ENCODE peak calls at places on chromosome 2, in seven cellular contexts. R is left lung, H is aorta, S is A549, I is heart right ventricle, Q is pancreas, Z is gastrocnemius medialis. O is an unnamed sample.
A peak's percentile ranks its signal among the peaks of the same experiment; 100 is the strongest.

GRCh38 chr2:38268691-38269309 is 108.3 kb downstream of the ATL2 start:
- ATAC-seq in Z (no peak), S (no peak), I (no peak), R (no peak), Q (no peak), H (no peak), O (no peak)

GRCh38 chr2:157784823-157785175 is 91.3 kb downstream of the ACVR1 start:
- ATAC-seq in S (peak; percentile 61), H (no peak), Q (peak; percentile 11), R (peak; percentile 46), Z (no peak), I (no peak), O (no peak)

GRCh38 chr2:6808426-6808825 is 57.3 kb downstream of the CMPK2 start:
- ATAC-seq in Z (no peak), S (no peak), I (no peak), Q (no peak), R (no peak), H (no peak), O (no peak)

GRCh38 chr2:198692907-198693510 is 764.7 kb downstream of the SATB2 start:
- ATAC-seq in Z (no peak), Q (no peak), H (no peak), R (no peak), I (no peak), S (no peak), O (no peak)

GRCh38 chr2:239991689-239992314 is 33.3 kb downstream of the NDUFA10 start:
- ATAC-seq in H (no peak), R (peak; percentile 85), S (no peak), Q (peak; percentile 78), Z (peak; percentile 39), I (peak; percentile 53), O (peak; percentile 72)

GRCh38 chr2:203534486-203535077 is 519 bp downstream of the RAPH1 start:
- ATAC-seq in H (peak; percentile 57), I (peak; percentile 48), R (peak; percentile 35), S (no peak), Q (no peak), Z (peak; percentile 35), O (no peak)

GRCh38 chr2:88837511-88838160 is 146.2 kb downstream of the RPIA start:
- ATAC-seq in R (no peak), Z (no peak), S (no peak), I (no peak), Q (no peak), H (no peak), O (no peak)

GRCh38 chr2:12044857-12045256 is 298.4 kb downstream of the LPIN1 start:
- ATAC-seq in I (no peak), Z (no peak), H (no peak), R (no peak), Q (no peak), S (no peak), O (no peak)

GRCh38 chr2:82992948-82993347 is 1466.1 kb downstream of the SUCLG1 start:
- ATAC-seq in H (no peak), Q (no peak), I (no peak), R (no peak), S (no peak), Z (no peak), O (no peak)

GRCh38 chr2:231546014-231546413 is 15.8 kb upstream of the NMUR1 start:
- ATAC-seq in H (no peak), I (no peak), R (no peak), S (peak; percentile 32), Q (no peak), Z (no peak), O (no peak)

GRCh38 chr2:216765810-216766259 is 70.5 kb upstream of the IGFBP5 start:
- ATAC-seq in I (peak; percentile 84), S (no peak), H (no peak), Q (peak; percentile 64), Z (peak; percentile 31), R (peak; percentile 31), O (peak; percentile 42)

GRCh38 chr2:27298391-27299080 is 9.7 kb downstream of the UCN start:
- ATAC-seq in I (peak; percentile 12), S (peak; percentile 46), Z (peak; percentile 17), H (no peak), Q (no peak), R (peak; percentile 56), O (no peak)

GRCh38 chr2:190649798-190650390 is 1.0 kb downstream of the NAB1 start:
- ATAC-seq in Q (peak; percentile 4), I (no peak), S (no peak), Z (no peak), R (peak; percentile 15), H (no peak), O (no peak)

GRCh38 chr2:23452853-23453420 is 68.0 kb downstream of the KLHL29 start:
- ATAC-seq in Q (no peak), R (peak; percentile 23), Z (no peak), H (no peak), I (no peak), S (no peak), O (peak; percentile 59)

GRCh38 chr2:101355561-101356130 is 31.7 kb downstream of the CREG2 start:
- ATAC-seq in I (no peak), R (no peak), Q (no peak), H (no peak), Z (no peak), S (no peak), O (no peak)

GRCh38 chr2:17839959-17840358 is 23.7 kb downstream of the MSGN1 start:
- ATAC-seq in S (no peak), Q (no peak), I (peak; percentile 93), Z (no peak), H (no peak), R (no peak), O (no peak)

GRCh38 chr2:67645280-67646255 is 248.4 kb downstream of the ETAA1 start:
- ATAC-seq in H (no peak), Z (no peak), S (no peak), R (no peak), Q (no peak), I (no peak), O (no peak)

DNA sequence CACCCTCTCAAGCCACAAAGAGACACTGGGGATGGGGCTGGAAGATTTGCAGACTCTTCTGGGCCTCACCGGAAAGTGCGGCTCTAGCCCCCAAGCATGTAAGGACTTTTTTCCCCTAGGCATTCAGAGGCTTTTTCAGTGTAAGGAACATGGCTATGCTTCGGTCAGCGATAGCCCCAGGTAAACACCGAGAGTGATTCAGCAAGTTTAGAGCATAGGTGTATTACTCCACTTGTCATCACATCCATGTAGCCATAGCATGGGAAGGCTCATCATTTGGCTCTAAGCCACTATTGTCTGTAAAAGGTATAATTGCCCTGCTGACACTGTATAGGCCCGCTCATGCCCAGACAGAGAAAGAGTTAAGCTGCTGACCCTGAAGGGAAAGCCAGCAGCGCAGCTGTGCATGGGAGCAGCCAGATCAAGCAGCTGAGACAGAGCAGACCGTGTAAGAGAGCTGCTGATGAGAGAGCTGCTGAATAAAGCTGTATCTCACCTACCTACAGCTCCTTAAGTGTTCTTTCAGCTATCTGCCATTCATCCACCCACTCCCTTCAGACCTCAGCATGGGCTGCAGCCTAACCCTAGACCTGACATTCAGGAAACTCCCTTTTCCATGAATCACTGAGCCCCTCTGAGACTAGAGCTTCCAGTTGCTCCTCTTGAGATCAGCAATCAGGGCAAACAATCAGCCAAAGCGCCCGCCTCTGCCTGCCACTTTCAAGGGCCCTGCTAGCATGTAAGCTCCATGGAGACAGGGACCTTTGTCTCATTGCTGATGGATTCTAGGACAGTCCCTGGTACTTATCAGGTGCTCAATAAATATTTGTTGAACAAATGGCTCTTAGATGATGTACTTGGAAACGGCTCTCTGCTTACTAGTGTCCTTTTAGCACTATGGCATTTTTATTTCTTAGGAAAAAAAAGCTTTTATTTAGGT is 25.6 kb downstream of the LGALSL start:
- ATAC-seq in Q (peak; percentile 64), I (no peak), R (no peak), H (no peak), Z (no peak), S (no peak), O (no peak)
- H3K4me3 ChIP-seq in Q (no peak overlapping the region), I (no peak overlapping the region), R (no peak overlapping the region), H (no peak overlapping the region), Z (no peak overlapping the region), S (no peak overlapping the region), O (no peak overlapping the region)

GRCh38 chr2:135875491-135876065 is 665 bp downstream of the MCM6 start:
- ATAC-seq in R (peak; percentile 75), Z (peak; percentile 63), H (peak; percentile 63), I (peak; percentile 34), S (peak; percentile 81), Q (peak; percentile 73), O (peak; percentile 60)

GRCh38 chr2:135870571-135870970 is 5.7 kb downstream of the MCM6 start:
- ATAC-seq in Q (no peak), H (no peak), S (no peak), I (no peak), R (no peak), Z (no peak), O (no peak)

GRCh38 chr2:135876066-135876711 is at the start of gene MCM6:
- ATAC-seq in I (peak; percentile 99), S (peak; percentile 95), Q (peak; percentile 100), H (peak; percentile 99), R (peak; percentile 98), Z (peak; percentile 98), O (peak; percentile 99)

GRCh38 chr2:135874966-135875365 is 1.3 kb downstream of the MCM6 start:
- ATAC-seq in I (no peak), Z (no peak), Q (no peak), R (no peak), H (no peak), S (no peak), O (no peak)
- H3K4me3 ChIP-seq in I (peak overlapping the region; percentile 70), Z (no peak overlapping the region), Q (no peak overlapping the region), R (peak overlapping the region; percentile 84), H (no peak overlapping the region), S (peak overlapping the region; percentile 86), O (no peak overlapping the region)

GRCh38 chr2:105611328-105611627 is 133.4 kb upstream of the NCK2 start:
- ATAC-seq in R (no peak), Q (no peak), S (no peak), Z (no peak), H (no peak), I (no peak), O (no peak)

GRCh38 chr2:105612049-105612448 is 132.7 kb upstream of the NCK2 start:
- ATAC-seq in I (no peak), S (no peak), R (no peak), H (no peak), Q (peak; percentile 64), Z (no peak), O (no peak)

GRCh38 chr2:105618351-105618659 is 126.4 kb upstream of the NCK2 start:
- ATAC-seq in Q (no peak), S (no peak), R (no peak), Z (no peak), I (no peak), H (no peak), O (no peak)

GRCh38 chr2:105617631-105618350 is 126.9 kb upstream of the NCK2 start:
- ATAC-seq in I (peak; percentile 83), S (peak; percentile 64), H (no peak), Z (no peak), Q (peak; percentile 73), R (peak; percentile 18), O (peak; percentile 34)

DNA sequence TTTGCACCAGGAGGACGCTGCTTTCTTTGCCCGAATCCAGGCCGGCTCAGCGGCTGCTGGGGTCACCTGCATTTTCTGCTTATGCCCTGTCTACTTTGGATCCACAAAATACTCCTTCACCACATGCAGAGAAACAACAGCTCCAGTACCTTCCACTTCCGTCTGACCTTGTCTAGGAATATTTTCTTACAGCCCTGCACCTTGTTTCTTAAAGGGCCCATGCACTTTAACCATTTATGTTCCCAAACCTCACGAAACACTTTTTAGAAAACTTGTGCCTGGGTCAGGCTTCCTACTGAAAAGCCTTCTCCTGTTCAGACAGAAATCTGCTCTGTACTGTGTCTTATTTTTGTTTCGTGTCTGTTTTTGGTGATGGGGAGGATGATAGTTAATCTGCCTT is 129.4 kb upstream of the NCK2 start:
- ATAC-seq in Q (peak; percentile 75), I (no peak), S (no peak), H (no peak), R (no peak), Z (no peak), O (no peak)
- H3K4me3 ChIP-seq in Q (peak overlapping the region; percentile 4), I (no peak overlapping the region), S (no peak overlapping the region), H (no peak overlapping the region), R (no peak overlapping the region), Z (no peak overlapping the region), O (no peak overlapping the region)

GRCh38 chr2:237858294-237859081 is 935 bp upstream of the RAMP1 start:
- ATAC-seq in I (peak; percentile 83), H (peak; percentile 83), S (peak; percentile 93), Q (peak; percentile 78), R (peak; percentile 91), Z (peak; percentile 83), O (peak; percentile 70)
- H3K4me3 ChIP-seq in I (peak overlapping the region; percentile 64), H (no peak overlapping the region), S (no peak overlapping the region), Q (peak overlapping the region; percentile 60), R (no peak overlapping the region), Z (no peak overlapping the region), O (peak overlapping the region; percentile 65)

O was measured in gastroesophageal sphincter.